ENCODE peak calls at places on chromosomes 3 and 15, in ten cellular contexts. A is astrocyte of the spinal cord; W is naive B cell; T is cardiac fibroblast; P is CD8-positive, alpha-beta T cell; Z is activated CD4-positive, alpha-beta T cell treated with anti-CD3 and anti-CD28 coated beads for 36 hours; F is iPS DF 19.7; H is GDM1; C is skeletal muscle cell; S is endothelial cell. I is an unnamed sample.

GRCh38 chr3:38617586-38617985 is 31.9 kb downstream of the SCN5A start:
- DNase-seq in S (no peak), F (no peak), H (no peak), C (no peak), P (no peak), A (no peak), W (no peak), T (no peak), Z (no peak), I (no peak)

GRCh38 chr3:181316481-181316880 is 326.9 kb upstream of the DNAJC19 start:
- DNase-seq in A (peak), S (peak), H (no peak), Z (no peak), P (no peak), C (no peak), T (peak), W (no peak), F (no peak), I (no peak)

GRCh38 chr15:50558012-50558411 is 11.5 kb upstream of the USP50 start:
- DNase-seq in C (no peak), P (no peak), Z (no peak), H (no peak), S (no peak), F (no peak), T (no peak), W (no peak), A (no peak), I (no peak)

GRCh38 chr15:65603134-65603533 is 7.8 kb downstream of the INTS14 start:
- DNase-seq in W (no peak), P (no peak), S (no peak), T (no peak), Z (no peak), A (no peak), C (no peak), H (no peak), F (no peak), I (no peak)

GRCh38 chr15:38254065-38254883 is 1.6 kb downstream of the SPRED1 start:
- DNase-seq in W (peak), A (peak), Z (peak), S (peak), C (peak), F (no peak), P (peak), H (peak), T (peak), I (peak)

GRCh38 chr3:139087621-139088020 is 42.9 kb upstream of the PRR23C start:
- DNase-seq in T (no peak), P (no peak), S (no peak), A (no peak), F (no peak), Z (no peak), H (no peak), W (no peak), C (no peak), I (no peak)

GRCh38 chr3:79751703-79752102 is 16.1 kb downstream of the ROBO1 start:
- DNase-seq in C (no peak), Z (no peak), F (no peak), T (no peak), P (no peak), H (no peak), W (no peak), S (no peak), A (no peak), I (no peak)

GRCh38 chr3:56291244-56291680 is 177.0 kb downstream of the ERC2 start:
- DNase-seq in F (no peak), H (no peak), P (no peak), C (peak), S (no peak), A (peak), T (peak), W (no peak), Z (peak), I (no peak)

GRCh38 chr15:67244966-67245478 is 9.4 kb downstream of the AAGAB start:
- DNase-seq in H (no peak), C (no peak), F (no peak), S (no peak), Z (no peak), A (peak), T (peak), W (no peak), P (no peak), I (no peak)

GRCh38 chr3:23761440-23761896 is 44.3 kb upstream of the UBE2E1 start:
- DNase-seq in W (no peak), Z (peak), T (peak), F (peak), C (no peak), H (peak), P (no peak), A (peak), S (peak), I (peak)

GRCh38 chr3:171813897-171814460 is 3.7 kb upstream of the PLD1 start:
- DNase-seq in T (peak), S (no peak), A (no peak), Z (peak), F (no peak), W (no peak), H (no peak), C (no peak), P (no peak), I (peak)

GRCh38 chr3:12566976-12567375 is 10.1 kb downstream of the MKRN2 start:
- DNase-seq in W (no peak), S (no peak), F (no peak), H (no peak), T (no peak), A (no peak), Z (no peak), C (no peak), P (no peak), I (no peak)

GRCh38 chr15:79721256-79721655 is 175.6 kb downstream of the MTHFS start:
- DNase-seq in A (no peak), H (no peak), W (no peak), C (no peak), Z (no peak), F (no peak), T (no peak), S (no peak), P (no peak), I (no peak)

GRCh38 chr15:45402955-45403892 is 24.9 kb upstream of the GATM start:
- DNase-seq in W (no peak), Z (peak), S (peak), H (no peak), T (peak), F (no peak), P (no peak), C (no peak), A (peak), I (peak)

GRCh38 chr3:95134693-95135375 is 1072.0 kb downstream of the NSUN3 start:
- DNase-seq in W (no peak), A (peak), P (no peak), T (no peak), H (no peak), C (no peak), Z (no peak), S (no peak), F (no peak), I (no peak)

GRCh38 chr3:38002291-38002876 is 11.8 kb downstream of the VILL start:
- DNase-seq in H (no peak), A (no peak), W (no peak), S (no peak), T (no peak), P (no peak), Z (no peak), F (no peak), C (no peak), I (no peak)

GRCh38 chr3:47210863-47211405 is 47.0 kb upstream of the SETD2 start:
- DNase-seq in A (no peak), H (no peak), F (no peak), P (no peak), S (no peak), W (no peak), Z (no peak), C (no peak), T (no peak), I (no peak)

GRCh38 chr15:89781891-89782618 is 5.9 kb downstream of the MESP2 start:
- DNase-seq in Z (peak), H (no peak), P (no peak), T (peak), A (peak), S (no peak), C (no peak), F (no peak), W (no peak), I (no peak)

GRCh38 chr15:70342141-70342540 is 244.4 kb upstream of the TLE3 start:
- DNase-seq in W (no peak), S (no peak), P (no peak), T (no peak), Z (no peak), H (no peak), A (no peak), C (no peak), F (no peak), I (no peak)

GRCh38 chr3:191005790-191006189 is 143.3 kb upstream of the GMNC start:
- DNase-seq in C (no peak), T (no peak), H (no peak), P (no peak), S (no peak), Z (no peak), A (peak), W (no peak), F (peak), I (no peak)

GRCh38 chr3:136804164-136804563 is 14.8 kb upstream of the SLC35G2 start:
- DNase-seq in P (peak), C (no peak), A (no peak), S (no peak), F (no peak), H (no peak), Z (no peak), T (no peak), W (no peak), I (no peak)

GRCh38 chr3:190345027-190345821 is 23.0 kb upstream of the CLDN1 start:
- DNase-seq in A (peak), S (no peak), W (no peak), C (peak), F (no peak), H (no peak), T (peak), Z (no peak), P (no peak), I (no peak)

GRCh38 chr3:190192087-190192486 is 71.4 kb upstream of the P3H2 start:
- DNase-seq in Z (no peak), C (no peak), W (no peak), T (no peak), A (no peak), S (no peak), P (no peak), H (no peak), F (no peak), I (no peak)

GRCh38 chr15:100559330-100559729 is 30.6 kb upstream of the CERS3 start:
- DNase-seq in H (no peak), Z (no peak), T (peak), C (peak), F (no peak), W (no peak), A (peak), P (no peak), S (no peak), I (no peak)

GRCh38 chr3:118080886-118081285 is 953.8 kb downstream of the IGSF11 start:
- DNase-seq in S (no peak), H (no peak), T (no peak), A (no peak), P (no peak), Z (no peak), W (no peak), F (no peak), C (no peak), I (no peak)

GRCh38 chr3:15498461-15499214 is 22.9 kb downstream of the COLQ start:
- DNase-seq in H (no peak), W (no peak), S (no peak), T (no peak), F (no peak), C (no peak), A (no peak), P (no peak), Z (no peak), I (no peak)

GRCh38 chr3:39230453-39230852 is 38.1 kb upstream of the XIRP1 start:
- DNase-seq in Z (no peak), P (no peak), W (no peak), H (no peak), S (no peak), T (no peak), F (no peak), A (no peak), C (no peak), I (no peak)

GRCh38 chr3:51703776-51704510 is 2.9 kb upstream of the GRM2 start:
- DNase-seq in C (no peak), A (no peak), F (no peak), Z (peak), T (no peak), P (no peak), S (no peak), H (no peak), W (no peak), I (no peak)

GRCh38 chr15:101528108-101528916 is 38.8 kb upstream of the PCSK6 start:
- DNase-seq in C (no peak), H (no peak), Z (no peak), P (no peak), W (no peak), F (no peak), T (peak), S (no peak), A (no peak), I (no peak)

GRCh38 chr3:4744405-4745239 is 234.6 kb upstream of the BHLHE40 start:
- DNase-seq in H (no peak), C (no peak), A (peak), T (peak), P (no peak), F (no peak), W (no peak), Z (no peak), S (no peak), I (no peak)

GRCh38 chr3:101567528-101568317 is 6.1 kb downstream of the TRMT10C start:
- DNase-seq in C (no peak), P (no peak), A (peak), S (no peak), H (no peak), T (no peak), W (no peak), Z (peak), F (no peak), I (no peak)

I was measured in KBM-7.